ENCODE peak calls at places on chromosomes 12 and 14, in four cellular contexts. J is astrocyte, N is sciatic nerve, B is pancreas. U is an unnamed sample.

GRCh38 chr12:51318846-51319570 is 5.0 kb downstream of the BIN2 start:
- DNase-seq in J (no peak), N (no peak), B (no peak), U (no peak)

GRCh38 chr12:109760031-109760929 is 46.7 kb downstream of the FAM222A start:
- DNase-seq in J (no peak), N (peak; percentile 72), B (peak; percentile 66), U (peak; percentile 43)

GRCh38 chr12:62621239-62621638 is 154.6 kb downstream of the MON2 start:
- DNase-seq in J (no peak), N (no peak), B (no peak), U (no peak)

GRCh38 chr14:103392106-103392505 is 6.9 kb downstream of the MARK3 start:
- DNase-seq in J (no peak), N (no peak), B (no peak), U (no peak)

GRCh38 chr14:38616959-38617358 is 361.1 kb upstream of the CLEC14A start:
- DNase-seq in J (no peak), N (no peak), B (no peak), U (no peak)

GRCh38 chr12:10363922-10364838 is 25.7 kb downstream of the KLRK1 start:
- DNase-seq in J (peak; percentile 49), N (peak; percentile 65), B (peak; percentile 33), U (no peak)

GRCh38 chr14:51478241-51478640 is 173.5 kb upstream of the FRMD6 start:
- DNase-seq in J (no peak), N (no peak), B (no peak), U (no peak)

GRCh38 chr14:34449819-34450541 is 12.1 kb downstream of the SPTSSA start:
- DNase-seq in J (no peak), N (no peak), B (no peak), U (no peak)

GRCh38 chr12:115251727-115252126 is 567.8 kb upstream of the TBX3 start:
- DNase-seq in J (peak; percentile 23), N (no peak), B (no peak), U (no peak)

GRCh38 chr12:85865905-85866304 is 8.2 kb upstream of the NTS start:
- DNase-seq in J (peak; percentile 18), N (no peak), B (no peak), U (no peak)

GRCh38 chr12:56633465-56634241 is 3.5 kb upstream of the BAZ2A start:
- DNase-seq in J (no peak), N (no peak), B (no peak), U (no peak)

U was measured in H1.